ENCODE peak calls at places on chromosomes 13 and 19, in five cellular contexts. B, M, S, E and K are unnamed samples.
A peak's percentile ranks its signal among the peaks of the same experiment; 100 is the strongest.

GRCh38 chr19:32598022-32598421 is 17.0 kb downstream of the PDCD5 start:
- DNase-seq in B (no peak), M (no peak), S (no peak), E (no peak), K (no peak)

GRCh38 chr13:98528663-98529064 is 48.2 kb downstream of the STK24 start:
- DNase-seq in B (no peak), M (no peak), S (no peak), E (no peak), K (no peak)

GRCh38 chr19:49497047-49497789 is 984 bp downstream of the RPS11 start:
- DNase-seq in B (peak; percentile 69), M (no peak), S (no peak), E (no peak), K (no peak)

GRCh38 chr13:110807546-110807945 is 94.0 kb downstream of the ING1 start:
- DNase-seq in B (no peak), M (no peak), S (no peak), E (no peak), K (no peak)

GRCh38 chr19:35069706-35070105 is 28.2 kb downstream of the HPN start:
- DNase-seq in B (no peak), M (no peak), S (no peak), E (no peak), K (no peak)

GRCh38 chr13:49421391-49421790 is 22.5 kb downstream of the CAB39L start:
- DNase-seq in B (peak; percentile 43), M (no peak), S (peak; percentile 58), E (no peak), K (no peak)

GRCh38 chr13:80877209-80877943 is 536.5 kb upstream of the SPRY2 start:
- DNase-seq in B (no peak), M (no peak), S (no peak), E (no peak), K (no peak)

GRCh38 chr19:6534451-6535093 is 3.7 kb downstream of the TNFSF9 start:
- DNase-seq in B (peak; percentile 53), M (peak; percentile 86), S (no peak), E (no peak), K (no peak)

GRCh38 chr13:51620165-51620983 is 36.1 kb downstream of the WDFY2 start:
- DNase-seq in B (no peak), M (no peak), S (no peak), E (no peak), K (no peak)

GRCh38 chr13:93640452-93640851 is 413.8 kb downstream of the GPC6 start:
- DNase-seq in B (no peak), M (no peak), S (no peak), E (no peak), K (no peak)

GRCh38 chr19:38719761-38720558 is 24.3 kb downstream of the CAPN12 start:
- DNase-seq in B (no peak), M (peak; percentile 71), S (no peak), E (no peak), K (no peak)
- H3K4me1 ChIP-seq in B (no peaks in the 10 kb centered on the region), M (peaks cover 35% of the 10 kb centered on the region), S (peaks cover 30% of the 10 kb centered on the region), E (peaks cover 53% of the 10 kb centered on the region), K (no peaks in the 10 kb centered on the region)

GRCh38 chr13:112983428-112984196 is 14.6 kb downstream of the MCF2L start:
- DNase-seq in B (no peak), M (peak; percentile 67), S (peak; percentile 61), E (no peak), K (no peak)

GRCh38 chr13:112985803-112986408 is 16.9 kb downstream of the MCF2L start:
- DNase-seq in B (no peak), M (peak; percentile 78), S (no peak), E (no peak), K (no peak)

GRCh38 chr13:112984954-112985802 is 16.2 kb downstream of the MCF2L start:
- DNase-seq in B (no peak), M (peak; percentile 60), S (no peak), E (no peak), K (no peak)

GRCh38 chr13:112983042-112983305 is 14.0 kb downstream of the MCF2L start:
- DNase-seq in B (no peak), M (no peak), S (no peak), E (no peak), K (no peak)

DNA sequence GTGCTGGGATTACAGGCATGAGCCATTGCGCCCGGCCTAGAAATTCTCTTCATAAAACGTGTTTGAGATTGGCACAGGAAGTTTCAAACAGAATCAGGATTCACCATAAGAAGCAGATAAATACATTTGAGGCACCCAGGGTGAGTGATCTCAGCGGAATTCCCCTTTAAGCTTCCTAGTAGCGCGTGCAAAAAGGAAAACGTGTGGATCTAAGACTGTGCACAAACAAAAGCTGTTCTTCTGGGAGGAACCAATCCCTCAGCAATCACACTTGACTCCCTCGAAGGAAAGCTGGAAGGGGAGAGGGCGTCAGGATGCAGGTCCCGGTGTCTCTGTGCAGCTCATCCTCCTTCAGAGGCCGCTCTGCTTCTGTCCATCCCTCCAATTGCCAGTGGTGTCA is 15.5 kb downstream of the MCF2L start:
- DNase-seq in B (no peak), M (no peak), S (no peak), E (no peak), K (no peak)
- H3K4me3 ChIP-seq in B (no peak overlapping the region), M (no peak overlapping the region), S (peak overlapping the region; percentile 33), E (peak overlapping the region; percentile 57), K (no peak overlapping the region)

DNA sequence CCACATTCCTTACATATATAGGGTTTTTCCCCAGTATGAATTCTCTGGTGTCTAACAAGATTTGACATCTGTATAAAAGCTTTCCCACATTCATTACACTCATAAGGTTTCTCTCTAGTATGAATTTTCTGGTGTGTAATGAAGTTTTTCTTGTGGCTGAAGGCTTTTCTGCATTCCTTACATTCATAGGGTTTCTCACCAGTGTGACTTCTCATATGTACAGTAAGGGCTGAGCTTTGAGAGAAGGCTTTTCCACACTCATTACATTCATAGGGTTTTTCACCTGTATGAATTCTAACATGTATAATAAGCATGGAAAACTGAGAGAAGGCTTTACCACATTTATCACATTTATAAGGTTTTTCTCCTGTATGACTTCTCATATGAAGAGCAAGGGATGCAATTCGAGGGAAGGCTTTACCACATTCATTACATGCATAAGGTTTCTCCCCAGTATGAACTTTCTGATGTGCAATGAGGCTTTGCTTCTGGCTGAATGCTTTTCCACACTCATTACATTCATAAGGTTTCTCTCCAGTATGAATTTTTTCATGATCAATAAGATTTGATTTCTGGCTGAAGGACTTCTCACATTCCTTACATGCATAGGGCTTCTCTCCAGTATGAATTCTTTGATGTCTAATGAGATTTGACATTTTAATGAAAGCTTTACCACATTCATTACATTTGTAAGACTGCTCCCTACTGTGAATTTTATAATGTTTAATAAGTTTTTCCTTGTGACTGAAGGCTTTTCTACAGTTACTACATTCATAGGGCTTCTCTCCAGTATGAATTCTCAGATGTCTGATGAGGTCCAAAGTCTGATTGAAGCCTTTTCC is 42.6 kb downstream of the ZNF527 start:
- DNase-seq in B (no peak), M (no peak), S (no peak), E (no peak), K (no peak)
- H3K9me3 ChIP-seq in B (peaks cover 56% of the 10 kb centered on the region), M (peaks cover 93% of the 10 kb centered on the region), S (peaks cover 54% of the 10 kb centered on the region), E (peaks cover 100% of the 10 kb centered on the region), K (peaks cover 17% of the 10 kb centered on the region)

GRCh38 chr19:10961073-10961762 is 388 bp downstream of the SMARCA4 start:
- DNase-seq in B (peak; percentile 84), M (no peak), S (no peak), E (no peak), K (peak; percentile 60)

GRCh38 chr19:10963865-10964264 is 3.0 kb downstream of the SMARCA4 start:
- DNase-seq in B (no peak), M (no peak), S (no peak), E (no peak), K (no peak)

GRCh38 chr19:10961763-10962536 is 1.1 kb downstream of the SMARCA4 start:
- DNase-seq in B (peak; percentile 75), M (no peak), S (no peak), E (no peak), K (no peak)

GRCh38 chr19:10964903-10965302 is 4.1 kb downstream of the SMARCA4 start:
- DNase-seq in B (no peak), M (no peak), S (no peak), E (no peak), K (no peak)

DNA sequence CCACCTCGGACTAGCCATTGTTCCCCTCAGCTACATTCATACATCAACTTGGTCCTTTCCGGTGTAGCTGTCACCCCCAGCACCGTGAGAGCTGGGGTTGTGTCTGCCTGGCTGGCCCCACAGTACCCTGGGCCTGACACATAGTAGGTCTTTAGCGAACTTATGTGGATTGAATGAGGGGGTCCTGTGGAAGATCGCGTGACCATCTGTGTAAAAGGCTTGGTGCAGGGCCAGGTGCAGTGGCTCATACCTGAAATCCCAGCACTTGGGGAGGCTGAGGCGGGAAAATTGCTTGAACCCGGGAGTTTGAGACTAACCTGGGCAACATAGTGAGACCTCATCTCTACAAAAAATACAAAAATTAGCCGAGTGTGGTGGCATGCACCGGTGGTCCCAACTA is 2.0 kb downstream of the SMARCA4 start:
- DNase-seq in B (no peak), M (no peak), S (no peak), E (no peak), K (no peak)
- H3K4me1 ChIP-seq in B (peaks cover 21% of the 10 kb centered on the region), M (peaks cover 18% of the 10 kb centered on the region), S (peaks cover 9% of the 10 kb centered on the region), E (peaks cover 74% of the 10 kb centered on the region), K (no peaks in the 10 kb centered on the region)

GRCh38 chr13:35614666-35615065 is 138.2 kb upstream of the MAB21L1 start:
- DNase-seq in B (no peak), M (no peak), S (no peak), E (no peak), K (no peak)
- H3K4me3 ChIP-seq in B (no peak overlapping the region), M (no peak overlapping the region), S (no peak overlapping the region), E (no peak overlapping the region), K (no peak overlapping the region)

DNA sequence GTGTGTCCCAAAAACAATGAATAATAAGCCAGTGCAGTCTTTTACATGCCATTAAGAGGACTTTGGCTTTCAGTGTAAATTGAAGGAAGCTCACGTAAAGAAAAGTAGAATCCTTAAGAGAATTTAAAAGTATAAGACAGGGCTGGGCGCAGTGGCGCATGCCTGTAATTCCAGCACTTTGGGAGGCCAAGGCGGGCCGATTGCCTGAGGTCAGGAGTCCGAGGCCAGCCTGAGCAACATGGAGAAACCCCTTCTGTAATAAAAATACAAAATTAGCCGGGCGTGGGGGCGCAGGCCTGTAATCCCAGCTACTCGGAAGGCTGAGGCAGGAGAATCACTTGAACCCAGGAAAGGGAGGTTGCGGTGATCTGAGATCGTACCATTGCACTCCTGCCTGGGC is 17.9 kb upstream of the ZNF253 start:
- DNase-seq in B (no peak), M (no peak), S (no peak), E (no peak), K (no peak)
- H3K9me3 ChIP-seq in B (peaks cover 14% of the 10 kb centered on the region), M (peaks cover 17% of the 10 kb centered on the region), S (peaks cover 21% of the 10 kb centered on the region), E (peaks cover 30% of the 10 kb centered on the region), K (peaks cover 3% of the 10 kb centered on the region)